ENCODE peak calls at places on chromosomes 4 and X, in nine cellular contexts. H is mesendoderm; V is lower lobe of right lung; A is Karpas-422; O is body of pancreas; J is tibial artery; G is aorta; K is GM23248; R is CD4-positive, CD25-positive, alpha-beta regulatory T cell. Y is an unnamed sample.

GRCh38 chrX:154717824-154718223 is 33.1 kb downstream of the GAB3 start:
- DNase-seq in A (peak), O (peak), J (no peak), K (no peak), G (no peak), H (no peak), V (no peak), R (no peak), Y (no peak)

GRCh38 chr4:112290341-112290740 is 4.6 kb upstream of the TIFA start:
- DNase-seq in A (no peak), J (no peak), K (no peak), R (no peak), V (no peak), G (no peak), H (no peak), O (no peak), Y (no peak)

GRCh38 chrX:255923-256331 is 25.3 kb upstream of the PLCXD1 start:
- DNase-seq in J (no peak), K (no peak), V (peak), R (no peak), H (no peak), A (no peak), G (no peak), O (no peak), Y (no peak)

GRCh38 chrX:13651150-13651549 is 1.8 kb upstream of the TCEANC start:
- DNase-seq in A (no peak), V (no peak), K (no peak), R (no peak), O (no peak), J (no peak), H (no peak), G (no peak), Y (no peak)

GRCh38 chrX:37905436-37906147 is 58.2 kb upstream of the DYNLT3 start:
- DNase-seq in J (no peak), V (no peak), R (no peak), A (no peak), H (peak), G (no peak), K (peak), O (peak), Y (peak)

GRCh38 chr4:139279723-139280620 is at the start of gene MGARP:
- DNase-seq in G (peak), V (peak), R (no peak), A (no peak), J (peak), O (peak), H (peak), K (no peak), Y (no peak)

GRCh38 chr4:133156096-133156495 is 7.0 kb downstream of the PCDH10 start:
- DNase-seq in J (no peak), O (no peak), G (no peak), A (no peak), V (no peak), R (no peak), K (no peak), H (peak), Y (peak)

GRCh38 chrX:12973561-12974216 is 1.2 kb upstream of the TMSB4X start:
- DNase-seq in K (no peak), V (peak), J (no peak), A (no peak), G (peak), O (peak), R (no peak), H (no peak), Y (peak)

GRCh38 chrX:33211356-33212254 is at the start of gene DMD:
- DNase-seq in R (no peak), H (peak), J (peak), A (no peak), K (no peak), G (peak), O (peak), V (peak), Y (peak)

GRCh38 chrX:153926863-153927685 is 1.0 kb upstream of the ARHGAP4 start:
- DNase-seq in A (peak), R (peak), O (peak), K (peak), H (no peak), V (peak), J (peak), G (peak), Y (no peak)

GRCh38 chrX:17475820-17476219 is 100.8 kb downstream of the NHS start:
- DNase-seq in A (no peak), J (peak), V (no peak), K (peak), R (no peak), G (peak), H (no peak), O (no peak), Y (no peak)

GRCh38 chr4:127782025-127782274 is 172 bp upstream of the HSPA4L start:
- DNase-seq in V (peak), G (peak), R (peak), J (peak), A (peak), K (peak), O (peak), H (peak), Y (peak)

GRCh38 chrX:31333181-31333831 is 261.5 kb upstream of the FTHL17 start:
- DNase-seq in G (no peak), H (peak), K (peak), J (no peak), A (no peak), R (no peak), O (no peak), V (no peak), Y (no peak)

GRCh38 chrX:109629310-109629709 is 4.3 kb upstream of the KCNE5 start:
- DNase-seq in K (no peak), R (no peak), O (no peak), A (no peak), J (no peak), H (no peak), G (no peak), V (no peak), Y (peak)

GRCh38 chr4:138588501-138588900 is 346.4 kb upstream of the SLC7A11 start:
- DNase-seq in H (no peak), V (no peak), R (no peak), J (no peak), G (no peak), O (no peak), K (peak), A (no peak), Y (no peak)

GRCh38 chr4:38062088-38062893 is 102.1 kb downstream of the PTTG2 start:
- DNase-seq in V (peak), K (peak), R (peak), H (peak), J (peak), A (peak), O (peak), G (peak), Y (peak)

GRCh38 chr4:122917731-122918130 is 4.7 kb downstream of the NUDT6 start:
- DNase-seq in G (no peak), R (no peak), K (peak), A (no peak), V (no peak), J (no peak), O (no peak), H (no peak), Y (no peak)

GRCh38 chr4:122912810-122913575 is 9.4 kb downstream of the NUDT6 start:
- DNase-seq in V (no peak), G (no peak), H (no peak), R (no peak), A (no peak), K (no peak), O (no peak), J (no peak), Y (no peak)

GRCh38 chr4:122911588-122911987 is 10.8 kb downstream of the NUDT6 start:
- DNase-seq in R (no peak), H (no peak), A (no peak), J (no peak), K (no peak), G (no peak), O (no peak), V (no peak), Y (no peak)

GRCh38 chr4:122914292-122914904 is 8.0 kb downstream of the NUDT6 start:
- DNase-seq in H (no peak), A (peak), J (no peak), V (no peak), O (no peak), R (no peak), K (peak), G (no peak), Y (no peak)

GRCh38 chr4:122914938-122915337 is 7.5 kb downstream of the NUDT6 start:
- DNase-seq in J (no peak), A (no peak), R (no peak), V (no peak), G (no peak), O (no peak), K (peak), H (no peak), Y (no peak)
- H3K27ac ChIP-seq in J (no peak), A (no peak), R (no peak), V (no peak), G (no peak), O (no peak), K (peak), H (no peak), Y (no peak)

DNA sequence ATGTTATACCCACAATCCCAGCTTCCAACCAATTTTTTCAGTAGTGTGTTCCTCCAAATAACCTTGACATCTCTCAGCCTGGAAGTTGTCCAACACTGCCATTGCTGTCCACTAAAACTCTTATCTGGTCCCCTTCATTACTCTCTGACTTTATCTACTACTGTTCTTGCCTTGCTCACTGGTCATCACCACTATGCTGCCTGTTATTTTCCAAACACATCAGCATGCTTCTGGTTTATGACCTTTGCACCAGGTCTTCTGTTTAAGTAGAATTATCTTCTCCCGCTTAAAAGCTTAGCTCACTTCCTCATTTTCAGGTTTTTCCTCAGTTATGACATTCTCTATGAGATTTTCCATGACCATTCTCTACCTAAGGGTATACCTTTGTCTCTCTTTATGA is 5.5 kb downstream of the ELMOD2 start:
- DNase-seq in G (no peak), V (no peak), J (no peak), R (no peak), H (no peak), A (no peak), K (no peak), O (no peak), Y (no peak)
- H3K27ac ChIP-seq in G (no peak), V (no peak), J (no peak), R (no peak), H (no peak), A (no peak), K (no peak), O (no peak), Y (no peak)

GRCh38 chrX:48516285-48516684 is 5.3 kb upstream of the EBP start:
- DNase-seq in K (no peak), R (no peak), G (no peak), V (no peak), O (no peak), A (no peak), J (no peak), H (no peak), Y (no peak)
- H3K27ac ChIP-seq in K (no peak), R (no peak), G (no peak), V (no peak), O (no peak), A (no peak), J (no peak), H (no peak), Y (no peak)

DNA sequence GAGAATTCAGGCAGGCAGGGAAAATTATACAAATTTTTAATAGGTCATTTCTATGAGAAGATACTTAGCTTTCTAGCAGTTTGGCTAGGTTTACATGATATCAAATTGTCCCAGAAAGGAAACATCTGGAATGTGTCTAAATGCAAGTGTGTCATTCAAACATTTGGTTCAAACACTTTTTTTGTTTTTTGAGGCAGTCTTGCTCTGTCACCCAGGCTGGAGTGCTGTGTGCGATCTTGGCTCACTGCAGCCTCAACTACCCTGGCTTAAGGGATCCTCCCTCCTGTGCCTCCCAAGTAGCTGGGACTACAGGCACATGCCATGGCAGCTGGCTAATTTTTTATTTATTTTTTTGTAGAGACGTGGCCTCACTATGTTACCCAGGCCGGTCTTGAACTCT is 31.6 kb downstream of the SPARCL1 start:
- DNase-seq in R (no peak), K (no peak), J (no peak), V (no peak), G (no peak), H (no peak), O (no peak), A (no peak), Y (no peak)
- H3K27ac ChIP-seq in R (no peak), K (peak), J (peak), V (peak), G (no peak), H (no peak), O (no peak), A (no peak), Y (no peak)

DNA sequence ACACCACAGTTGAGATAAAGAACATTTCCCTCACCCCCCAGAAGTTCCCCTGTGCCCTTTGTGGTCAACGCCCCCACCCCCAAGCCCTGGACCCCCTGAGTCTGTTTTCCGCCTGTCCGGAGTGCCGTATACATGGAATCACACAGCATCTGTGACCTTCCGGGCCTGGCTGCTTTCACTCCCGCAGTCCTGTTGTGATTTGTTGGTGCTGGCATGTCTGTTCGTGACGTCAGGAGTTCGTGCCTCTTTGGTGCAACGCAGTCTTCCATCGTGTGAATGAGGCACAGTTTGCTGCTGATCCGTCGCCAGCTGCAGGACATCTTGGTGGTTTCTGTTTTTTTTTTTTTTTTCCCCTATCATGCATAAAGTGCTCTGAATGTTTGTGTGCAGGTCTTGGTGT is 62.1 kb downstream of the PSAPL1 start:
- DNase-seq in R (no peak), A (no peak), H (no peak), K (no peak), O (no peak), J (no peak), G (no peak), V (no peak), Y (no peak)
- H3K27ac ChIP-seq in R (no peak), A (no peak), H (no peak), K (no peak), O (no peak), J (no peak), G (no peak), V (no peak), Y (no peak)

DNA sequence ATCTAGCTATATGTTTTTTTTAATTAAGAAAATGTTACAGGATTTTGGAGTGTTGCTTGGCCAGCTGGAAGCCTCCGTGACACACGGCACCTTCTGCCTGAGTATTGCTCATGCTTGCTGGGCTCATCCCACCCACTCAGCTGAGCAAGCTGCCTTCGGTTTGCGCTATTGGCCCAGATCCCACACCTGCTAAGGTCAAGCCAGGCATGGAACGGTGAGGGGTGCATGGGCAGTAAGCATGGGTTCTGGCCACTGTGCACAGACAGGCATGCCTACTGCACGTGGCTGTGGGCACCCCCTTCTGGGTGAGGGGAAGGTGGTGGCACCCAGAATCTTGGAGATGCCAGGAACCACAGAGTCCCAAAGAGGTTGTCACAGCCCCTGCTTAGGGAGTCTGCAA is 1178.4 kb upstream of the PCDH7 start:
- DNase-seq in H (no peak), R (no peak), G (no peak), K (no peak), O (no peak), V (no peak), J (no peak), A (no peak), Y (no peak)
- H3K27ac ChIP-seq in H (no peak), R (no peak), G (no peak), K (no peak), O (no peak), V (no peak), J (no peak), A (no peak), Y (no peak)